ENCODE peak calls at places on chromosomes 3 and 15, in seven cellular contexts. M is neural progenitor cell, H is kidney, B is GM12865, I is ovary, L is fibroblast of the aortic adventitia, R is lower lobe of right lung. Y is an unnamed sample.

GRCh38 chr15:42065008-42065407 is 29.4 kb downstream of the PLA2G4D start:
- DNase-seq in M (no peak), H (peak; percentile 71), B (peak; percentile 41), I (no peak), L (no peak), R (no peak), Y (no peak)

GRCh38 chr3:119743921-119744320 is 38.0 kb upstream of the NR1I2 start:
- DNase-seq in M (no peak), H (no peak), B (no peak), I (no peak), L (no peak), R (no peak), Y (no peak)

GRCh38 chr3:188689101-188689574 is 482.6 kb upstream of the TPRG1 start:
- DNase-seq in M (no peak), H (no peak), B (no peak), I (no peak), L (peak; percentile 97), R (no peak), Y (peak; percentile 69)

GRCh38 chr3:197367081-197367780 is 68.8 kb upstream of the DLG1 start:
- DNase-seq in M (peak; percentile 49), H (no peak), B (no peak), I (no peak), L (no peak), R (peak; percentile 90), Y (peak; percentile 89)

GRCh38 chr3:186044973-186045372 is 63.9 kb downstream of the ETV5 start:
- DNase-seq in M (peak; percentile 88), H (no peak), B (no peak), I (no peak), L (peak; percentile 27), R (no peak), Y (no peak)

GRCh38 chr3:141784096-141784495 is 20.9 kb downstream of the GRK7 start:
- DNase-seq in M (no peak), H (no peak), B (no peak), I (no peak), L (no peak), R (no peak), Y (no peak)

GRCh38 chr3:57755368-57756021 is 614 bp upstream of the SLMAP start:
- DNase-seq in M (peak; percentile 76), H (no peak), B (peak; percentile 68), I (no peak), L (peak; percentile 60), R (peak; percentile 52), Y (no peak)

GRCh38 chr3:69066121-69066520 is 14.0 kb upstream of the TMF1 start:
- DNase-seq in M (no peak), H (no peak), B (no peak), I (no peak), L (no peak), R (no peak), Y (no peak)

GRCh38 chr3:86792316-86792715 is 198.6 kb downstream of the VGLL3 start:
- DNase-seq in M (no peak), H (no peak), B (no peak), I (no peak), L (peak; percentile 45), R (no peak), Y (peak; percentile 11)

GRCh38 chr3:37287776-37288175 is 113.4 kb upstream of the LRRFIP2 start:
- DNase-seq in M (no peak), H (no peak), B (peak; percentile 24), I (no peak), L (peak; percentile 20), R (no peak), Y (no peak)

GRCh38 chr3:71247221-71247947 is 336.1 kb downstream of the FOXP1 start:
- DNase-seq in M (peak; percentile 64), H (no peak), B (no peak), I (no peak), L (peak; percentile 77), R (no peak), Y (no peak)

GRCh38 chr3:191378142-191378541 is 47.8 kb upstream of the UTS2B start:
- DNase-seq in M (no peak), H (no peak), B (no peak), I (no peak), L (peak; percentile 20), R (no peak), Y (no peak)

GRCh38 chr3:132721479-132722164 is 587 bp downstream of the NPHP3 start:
- DNase-seq in M (peak; percentile 88), H (peak; percentile 92), B (peak; percentile 62), I (no peak), L (peak; percentile 60), R (peak; percentile 87), Y (peak; percentile 71)

GRCh38 chr3:144636833-144637232 is 665.2 kb downstream of the DIPK2A start:
- DNase-seq in M (peak; percentile 62), H (no peak), B (peak; percentile 21), I (no peak), L (no peak), R (no peak), Y (no peak)

DNA sequence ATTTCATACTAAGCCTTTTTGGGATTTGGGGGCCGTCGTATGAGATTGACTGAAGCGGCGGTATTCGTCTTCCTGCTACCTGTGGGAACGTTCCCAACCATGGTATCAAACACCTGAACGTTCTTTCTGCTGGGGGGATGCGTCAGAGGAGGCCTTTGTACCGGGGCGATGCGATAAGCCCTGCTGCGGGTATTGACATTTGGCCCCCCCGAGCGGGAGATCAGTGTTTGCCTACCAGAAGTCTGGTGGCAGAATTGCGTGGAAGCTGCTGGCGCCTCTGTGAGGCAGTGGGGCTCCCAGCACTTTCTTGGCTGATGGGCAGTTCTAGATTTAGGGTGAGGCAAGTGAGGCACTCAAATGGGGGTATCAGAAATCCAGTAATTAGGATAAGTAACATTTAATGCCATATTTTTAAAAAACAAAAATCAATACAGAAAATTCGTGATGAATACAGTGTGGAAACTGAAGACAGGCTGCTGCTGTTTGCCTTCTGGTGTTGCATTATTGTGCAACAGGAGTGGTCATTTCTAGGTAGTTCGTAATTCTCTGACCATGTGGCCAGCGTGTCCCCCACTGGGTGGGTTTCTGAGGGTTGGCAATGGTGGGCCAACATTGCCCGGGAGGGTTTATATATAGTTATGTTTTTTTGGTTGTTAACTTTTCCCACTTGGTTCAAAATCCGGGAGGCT is 12.7 kb downstream of the TRPM1 start:
- DNase-seq in M (no peak), H (no peak), B (no peak), I (no peak), L (no peak), R (no peak), Y (no peak)
- H3K4me3 ChIP-seq in M (no peak overlapping the region), H (no peak overlapping the region), B (no peak overlapping the region), I (no peak overlapping the region), L (no peak overlapping the region), R (no peak overlapping the region), Y (no peak overlapping the region)

DNA sequence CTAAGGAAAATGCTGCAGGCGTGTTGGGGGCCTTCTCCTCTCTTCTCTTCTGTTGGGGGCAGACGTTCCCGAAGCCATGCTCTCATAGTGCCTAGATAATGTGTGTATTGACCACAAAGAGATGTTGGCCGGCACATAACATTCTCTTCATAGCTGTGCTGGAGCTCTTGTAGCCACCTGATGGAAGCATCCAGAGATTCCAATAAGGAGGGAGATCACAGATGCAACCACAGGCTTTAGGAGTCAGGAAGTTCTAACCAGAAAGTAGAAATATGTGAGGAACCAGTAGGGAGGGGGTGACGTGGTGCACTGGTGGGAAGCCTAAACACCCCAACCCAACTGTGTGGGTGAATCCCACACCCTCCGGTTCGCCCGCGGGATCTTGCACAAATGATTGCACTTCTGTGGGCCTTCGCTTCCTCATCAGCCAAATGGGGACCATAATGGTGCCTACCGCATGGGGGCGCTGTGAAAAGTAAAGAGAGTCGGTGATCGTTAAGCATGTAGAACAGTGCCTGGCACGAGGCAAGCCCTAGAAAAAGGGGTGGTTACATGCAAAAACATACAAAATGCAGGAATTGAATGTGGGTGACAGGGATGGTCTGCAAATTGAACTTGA is 87.8 kb downstream of the TOP2B start:
- DNase-seq in M (no peak), H (no peak), B (no peak), I (no peak), L (no peak), R (no peak), Y (no peak)
- TF ChIP-seq CTCF in M (peak; percentile 26), H (no peak), B (no peak), I (no peak), L (no peak), R (no peak), Y (no peak)

DNA sequence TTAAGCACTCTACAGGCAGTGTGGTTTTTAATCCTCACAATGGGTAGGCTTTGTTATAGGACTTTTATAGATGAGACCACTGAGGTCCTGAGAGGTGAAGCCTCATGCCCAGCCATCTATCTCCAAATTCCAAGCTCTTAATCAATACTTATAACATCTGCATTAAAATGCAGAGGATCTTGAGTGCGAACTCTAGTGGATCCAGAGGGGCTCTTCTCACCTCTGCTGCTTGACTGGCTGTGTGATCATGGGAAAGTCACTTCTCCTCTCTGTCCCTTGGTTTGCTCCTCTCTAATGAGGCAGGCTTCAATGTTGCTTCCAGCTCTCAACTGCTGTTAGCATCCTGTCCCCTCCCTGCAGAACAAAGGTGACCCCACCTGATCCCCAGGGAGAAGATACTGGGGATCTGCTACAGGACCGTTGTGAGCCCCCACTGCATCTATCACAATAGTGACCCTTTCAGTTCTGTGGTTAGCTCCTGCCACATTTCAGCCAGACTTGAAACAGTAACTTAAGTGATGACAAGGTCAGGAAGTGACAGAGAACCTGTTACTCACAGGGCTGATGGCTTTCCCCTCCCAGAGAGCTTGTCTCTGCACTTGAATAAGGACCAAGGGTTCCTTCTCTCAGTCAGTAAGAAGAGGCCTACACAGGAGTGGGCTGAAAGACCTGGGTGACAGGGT is 1.3 kb downstream of the SLC27A2 start:
- DNase-seq in M (no peak), H (no peak), B (peak; percentile 39), I (no peak), L (no peak), R (no peak), Y (no peak)
- H3K4me3 ChIP-seq in M (peak overlapping the region; percentile 69), H (peak overlapping the region; percentile 81), B (no peak overlapping the region), I (peak overlapping the region; percentile 31), L (no peak overlapping the region), R (peak overlapping the region; percentile 70), Y (no peak overlapping the region)

DNA sequence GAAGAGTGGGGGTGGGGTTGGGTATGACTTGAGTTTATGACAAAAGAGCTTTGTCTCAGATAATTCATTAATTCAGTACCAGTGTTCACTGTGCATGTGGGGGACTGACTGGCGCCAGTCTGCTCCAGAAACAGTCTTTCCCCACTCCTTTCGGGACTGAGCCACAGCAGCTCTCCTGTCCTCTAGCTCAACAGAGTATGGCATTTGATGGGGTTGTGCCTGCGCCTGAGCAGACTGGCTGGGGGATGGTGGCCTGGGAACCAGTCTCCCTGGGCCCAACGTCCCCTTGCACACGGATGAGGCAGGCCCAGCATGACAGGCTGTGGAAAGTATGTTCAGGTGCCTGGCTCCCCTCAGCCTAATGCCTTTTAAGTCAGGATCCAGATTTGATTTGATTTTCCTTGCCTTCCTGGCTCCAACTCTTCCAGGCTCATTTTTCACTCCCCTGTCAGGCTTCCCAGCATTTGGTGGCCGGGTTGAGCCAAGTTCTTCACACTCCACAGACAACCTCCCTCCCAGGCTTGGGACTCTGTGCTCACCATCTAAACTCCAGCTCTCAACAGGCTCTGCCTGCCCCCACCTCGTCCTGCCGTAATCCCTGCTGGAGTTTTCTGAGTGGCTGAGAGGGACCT is 105.0 kb downstream of the MYLK start:
- DNase-seq in M (no peak), H (no peak), B (no peak), I (no peak), L (peak; percentile 74), R (no peak), Y (no peak)
- TF ChIP-seq CTCF in M (no peak), H (no peak), B (no peak), I (no peak), L (no peak), R (no peak), Y (no peak)

GRCh38 chr3:25665646-25666136 is 984 bp upstream of the TOP2B start:
- DNase-seq in M (no peak), H (no peak), B (no peak), I (no peak), L (no peak), R (no peak), Y (no peak)
- H3K4me3 ChIP-seq in M (peak overlapping the region; percentile 91), H (peak overlapping the region; percentile 88), B (peak overlapping the region; percentile 82), I (peak overlapping the region; percentile 71), L (peak overlapping the region; percentile 72), R (peak overlapping the region; percentile 82), Y (peak overlapping the region; percentile 80)

GRCh38 chr3:170117134-170117533 is 64.4 kb downstream of the PHC3 start:
- DNase-seq in M (peak; percentile 8), H (no peak), B (no peak), I (no peak), L (no peak), R (no peak), Y (no peak)
- TF ChIP-seq CTCF in M (peak; percentile 34), H (no peak), B (peak; percentile 14), I (no peak), L (peak; percentile 41), R (no peak), Y (peak; percentile 44)

Y was measured in fibroblast of villous mesenchyme.